ENCODE peak calls at places on chromosomes 7 and 10, in six cellular contexts. L is stimulated activated CD4-positive, alpha-beta T cell treated with anti-CD3 and anti-CD28 coated beads, Interleukin-4, amount 100 ng/mL, for 4 hours; K is activated CD4-positive, alpha-beta T cell treated with anti-CD3 and anti-CD28 coated beads, Interleukin-2, amount 50 U/mL, for 4 hours; T is astrocyte of the spinal cord; C is ovary; U is Calu3. P is an unnamed sample.

GRCh38 chr10:100983868-100984669 is 3.2 kb downstream of the MRPL43 start:
- DNase-seq in U (no peak), C (no peak), K (no peak), L (no peak), T (no peak), P (no peak)

GRCh38 chr10:130739016-130739756 is 572.3 kb downstream of the TCERG1L start:
- DNase-seq in L (no peak), U (no peak), C (no peak), T (no peak), K (no peak), P (no peak)

GRCh38 chr7:816751-817671 is 15.3 kb upstream of the SUN1 start:
- DNase-seq in C (no peak), U (peak; percentile 42), L (peak; percentile 20), T (peak; percentile 40), K (peak; percentile 17), P (no peak)

GRCh38 chr7:139431010-139431409 is 52.5 kb downstream of the KLRG2 start:
- DNase-seq in L (no peak), U (peak; percentile 69), C (no peak), T (no peak), K (no peak), P (no peak)

GRCh38 chr10:70880077-70880534 is 8.3 kb downstream of the PCBD1 start:
- DNase-seq in T (peak; percentile 78), C (peak; percentile 75), K (peak; percentile 70), L (peak; percentile 68), U (peak; percentile 86), P (peak; percentile 60)

GRCh38 chr7:130649004-130649790 is 19.4 kb downstream of the COPG2 start:
- DNase-seq in C (no peak), K (no peak), L (no peak), U (no peak), T (peak; percentile 66), P (no peak)

GRCh38 chr10:983951-984705 is 4.1 kb upstream of the GTPBP4 start:
- DNase-seq in U (peak; percentile 81), C (no peak), T (no peak), L (no peak), K (no peak), P (no peak)

GRCh38 chr7:74267756-74268565 is 13.8 kb upstream of the RFC2 start:
- DNase-seq in K (no peak), T (no peak), L (no peak), C (no peak), U (no peak), P (no peak)

GRCh38 chr10:56836659-56837058 is 475.6 kb upstream of the ZWINT start:
- DNase-seq in L (no peak), T (no peak), K (no peak), U (no peak), C (no peak), P (no peak)